ENCODE peak calls at places on chromosomes 6 and 20, in four cellular contexts. One of them, this sample, is unnamed.
A peak's percentile ranks its signal among the peaks of the same experiment; 100 is the strongest.

GRCh38 chr20:63704749-63705117 is 3.0 kb downstream of the ARFRP1 start:
- DNase-seq in left cardiac atrium: no peak
- DNase-seq in germinal center: no peak
- DNase-seq in stimulated activated CD4-positive, alpha-beta T cell treated with anti-CD3 and anti-CD28 coated beads, Interleukin-4, amount 100 ng/mL, for 1 hour: no peak
- DNase-seq in this sample: no peak

GRCh38 chr6:14463110-14463509 is 345.5 kb downstream of the CD83 start:
- DNase-seq in left cardiac atrium: no peak
- DNase-seq in germinal center: no peak
- DNase-seq in stimulated activated CD4-positive, alpha-beta T cell treated with anti-CD3 and anti-CD28 coated beads, Interleukin-4, amount 100 ng/mL, for 1 hour: no peak
- DNase-seq in this sample: no peak

GRCh38 chr6:33711140-33712129 is at the start of gene UQCC2:
- DNase-seq in left cardiac atrium: peak; percentile 99
- DNase-seq in germinal center: peak; percentile 98
- DNase-seq in stimulated activated CD4-positive, alpha-beta T cell treated with anti-CD3 and anti-CD28 coated beads, Interleukin-4, amount 100 ng/mL, for 1 hour: peak; percentile 97
- DNase-seq in this sample: peak; percentile 98

GRCh38 chr6:46129634-46130505 is at the start of gene ENPP4:
- DNase-seq in left cardiac atrium: peak; percentile 91
- DNase-seq in germinal center: peak; percentile 100
- DNase-seq in stimulated activated CD4-positive, alpha-beta T cell treated with anti-CD3 and anti-CD28 coated beads, Interleukin-4, amount 100 ng/mL, for 1 hour: peak; percentile 84
- DNase-seq in this sample: peak; percentile 93

GRCh38 chr6:155171109-155171746 is 92.6 kb upstream of the CLDN20 start:
- DNase-seq in left cardiac atrium: peak; percentile 75
- DNase-seq in germinal center: peak; percentile 46
- DNase-seq in stimulated activated CD4-positive, alpha-beta T cell treated with anti-CD3 and anti-CD28 coated beads, Interleukin-4, amount 100 ng/mL, for 1 hour: peak; percentile 80
- DNase-seq in this sample: peak; percentile 81

GRCh38 chr6:152846825-152847224 is 96.2 kb downstream of the VIP start:
- DNase-seq in left cardiac atrium: no peak
- DNase-seq in germinal center: no peak
- DNase-seq in stimulated activated CD4-positive, alpha-beta T cell treated with anti-CD3 and anti-CD28 coated beads, Interleukin-4, amount 100 ng/mL, for 1 hour: no peak
- DNase-seq in this sample: no peak

GRCh38 chr6:132458887-132459604 is 53.9 kb downstream of the STX7 start:
- DNase-seq in left cardiac atrium: no peak
- DNase-seq in germinal center: no peak
- DNase-seq in stimulated activated CD4-positive, alpha-beta T cell treated with anti-CD3 and anti-CD28 coated beads, Interleukin-4, amount 100 ng/mL, for 1 hour: no peak
- DNase-seq in this sample: no peak

GRCh38 chr6:29734046-29735018 is 11.1 kb downstream of the HLA-F start:
- DNase-seq in left cardiac atrium: no peak
- DNase-seq in germinal center: no peak
- DNase-seq in stimulated activated CD4-positive, alpha-beta T cell treated with anti-CD3 and anti-CD28 coated beads, Interleukin-4, amount 100 ng/mL, for 1 hour: no peak
- DNase-seq in this sample: no peak

GRCh38 chr6:13428528-13429405 is 58.6 kb downstream of the GFOD1 start:
- DNase-seq in left cardiac atrium: no peak
- DNase-seq in germinal center: peak; percentile 40
- DNase-seq in stimulated activated CD4-positive, alpha-beta T cell treated with anti-CD3 and anti-CD28 coated beads, Interleukin-4, amount 100 ng/mL, for 1 hour: no peak
- DNase-seq in this sample: peak; percentile 55

GRCh38 chr20:44170796-44171410 is 16.1 kb downstream of the JPH2 start:
- DNase-seq in left cardiac atrium: no peak
- DNase-seq in germinal center: no peak
- DNase-seq in stimulated activated CD4-positive, alpha-beta T cell treated with anti-CD3 and anti-CD28 coated beads, Interleukin-4, amount 100 ng/mL, for 1 hour: no peak
- DNase-seq in this sample: no peak

GRCh38 chr20:12061471-12061870 is 143.8 kb downstream of the BTBD3 start:
- DNase-seq in left cardiac atrium: no peak
- DNase-seq in germinal center: no peak
- DNase-seq in stimulated activated CD4-positive, alpha-beta T cell treated with anti-CD3 and anti-CD28 coated beads, Interleukin-4, amount 100 ng/mL, for 1 hour: no peak
- DNase-seq in this sample: no peak

GRCh38 chr20:11881453-11881852 is 36.2 kb upstream of the BTBD3 start:
- DNase-seq in left cardiac atrium: no peak
- DNase-seq in germinal center: no peak
- DNase-seq in stimulated activated CD4-positive, alpha-beta T cell treated with anti-CD3 and anti-CD28 coated beads, Interleukin-4, amount 100 ng/mL, for 1 hour: no peak
- DNase-seq in this sample: no peak

GRCh38 chr6:123226398-123226797 is 230.4 kb downstream of the CLVS2 start:
- DNase-seq in left cardiac atrium: no peak
- DNase-seq in germinal center: no peak
- DNase-seq in stimulated activated CD4-positive, alpha-beta T cell treated with anti-CD3 and anti-CD28 coated beads, Interleukin-4, amount 100 ng/mL, for 1 hour: no peak
- DNase-seq in this sample: no peak

GRCh38 chr20:50817776-50818172 is 22.9 kb downstream of the BCAS4 start:
- DNase-seq in left cardiac atrium: no peak
- DNase-seq in germinal center: no peak
- DNase-seq in stimulated activated CD4-positive, alpha-beta T cell treated with anti-CD3 and anti-CD28 coated beads, Interleukin-4, amount 100 ng/mL, for 1 hour: no peak
- DNase-seq in this sample: no peak

GRCh38 chr20:3652217-3652616 is 11.0 kb downstream of the GFRA4 start:
- DNase-seq in left cardiac atrium: no peak
- DNase-seq in germinal center: no peak
- DNase-seq in stimulated activated CD4-positive, alpha-beta T cell treated with anti-CD3 and anti-CD28 coated beads, Interleukin-4, amount 100 ng/mL, for 1 hour: no peak
- DNase-seq in this sample: no peak

GRCh38 chr6:26103141-26103769 is 16.0 kb downstream of the HFE start:
- DNase-seq in left cardiac atrium: no peak
- DNase-seq in germinal center: no peak
- DNase-seq in stimulated activated CD4-positive, alpha-beta T cell treated with anti-CD3 and anti-CD28 coated beads, Interleukin-4, amount 100 ng/mL, for 1 hour: no peak
- DNase-seq in this sample: no peak

GRCh38 chr20:58007947-58008346 is 220.5 kb downstream of the ANKRD60 start:
- DNase-seq in left cardiac atrium: no peak
- DNase-seq in germinal center: no peak
- DNase-seq in stimulated activated CD4-positive, alpha-beta T cell treated with anti-CD3 and anti-CD28 coated beads, Interleukin-4, amount 100 ng/mL, for 1 hour: no peak
- DNase-seq in this sample: no peak

GRCh38 chr6:87436435-87436834 is 28.7 kb downstream of the CFAP206 start:
- DNase-seq in left cardiac atrium: peak; percentile 28
- DNase-seq in germinal center: peak; percentile 65
- DNase-seq in stimulated activated CD4-positive, alpha-beta T cell treated with anti-CD3 and anti-CD28 coated beads, Interleukin-4, amount 100 ng/mL, for 1 hour: peak; percentile 25
- DNase-seq in this sample: peak; percentile 52